ENCODE peak calls at places on chromosomes 2 and 18, in five cellular contexts. A, C, Y, E and T are unnamed samples.

GRCh38 chr2:3313845-3314375 is 63.7 kb downstream of the EIPR1 start:
- DNase-seq in C (no peak), E (no peak), A (no peak), Y (no peak), T (no peak)

GRCh38 chr2:152506843-152507242 is 171.9 kb downstream of the FMNL2 start:
- DNase-seq in A (no peak), E (no peak), C (no peak), Y (peak; percentile 89), T (peak; percentile 67)

GRCh38 chr2:220106065-220106464 is 478.6 kb downstream of the SLC4A3 start:
- DNase-seq in A (no peak), Y (no peak), E (no peak), C (no peak), T (no peak)

GRCh38 chr2:121046335-121046734 is 238.7 kb downstream of the TFCP2L1 start:
- DNase-seq in E (no peak), Y (peak; percentile 9), C (no peak), A (no peak), T (no peak)

GRCh38 chr2:128236491-128237035 is 82.1 kb downstream of the HS6ST1 start:
- DNase-seq in Y (peak; percentile 46), A (no peak), C (no peak), E (no peak), T (peak; percentile 23)

GRCh38 chr2:139773720-139774277 is 993.6 kb upstream of the NXPH2 start:
- DNase-seq in A (no peak), E (no peak), C (no peak), Y (no peak), T (no peak)

GRCh38 chr2:120820885-120821279 is 85.2 kb downstream of the GLI2 start:
- DNase-seq in A (no peak), C (no peak), E (no peak), Y (no peak), T (peak; percentile 5)

GRCh38 chr18:36297419-36298112 is at the start of gene FHOD3:
- DNase-seq in Y (peak; percentile 64), C (peak; percentile 95), E (peak; percentile 89), A (peak; percentile 14), T (peak; percentile 20)

GRCh38 chr2:30368258-30368657 is 78.8 kb upstream of the LCLAT1 start:
- DNase-seq in E (no peak), A (no peak), Y (peak; percentile 68), C (no peak), T (peak; percentile 53)

GRCh38 chr2:129483366-129483765 is 496.1 kb upstream of the RAB6C start:
- DNase-seq in C (no peak), E (no peak), Y (no peak), A (no peak), T (no peak)

GRCh38 chr18:70107037-70107436 is 98.5 kb downstream of the RTTN start:
- DNase-seq in A (no peak), C (no peak), Y (no peak), E (peak; percentile 52), T (no peak)

GRCh38 chr2:11242545-11243174 is 87.4 kb downstream of the SLC66A3 start:
- DNase-seq in A (no peak), Y (no peak), E (no peak), C (no peak), T (no peak)

GRCh38 chr2:150023044-150023443 is 435.5 kb upstream of the MMADHC start:
- DNase-seq in E (no peak), C (no peak), Y (no peak), A (peak; percentile 30), T (no peak)

GRCh38 chr2:97936199-97936598 is 59.5 kb downstream of the TMEM131 start:
- DNase-seq in E (no peak), C (peak; percentile 35), A (no peak), Y (no peak), T (no peak)

GRCh38 chr2:36831185-36831584 is 134.7 kb downstream of the VIT start:
- DNase-seq in C (no peak), A (no peak), E (no peak), Y (no peak), T (no peak)

GRCh38 chr2:127326289-127326945 is 32.5 kb upstream of the ERCC3 start:
- DNase-seq in E (no peak), A (no peak), C (no peak), Y (no peak), T (no peak)

GRCh38 chr2:69306612-69306896 is 80.5 kb downstream of the GFPT1 start:
- DNase-seq in E (no peak), C (no peak), Y (no peak), A (peak; percentile 9), T (no peak)

GRCh38 chr2:12797815-12798214 is 81.1 kb downstream of the TRIB2 start:
- DNase-seq in E (no peak), Y (no peak), C (no peak), A (peak; percentile 58), T (no peak)

GRCh38 chr18:28792404-28793103 is 615.6 kb upstream of the CDH2 start:
- DNase-seq in Y (no peak), E (no peak), A (no peak), C (no peak), T (no peak)

GRCh38 chr18:1657888-1658287 is 753.2 kb downstream of the ADCYAP1 start:
- DNase-seq in C (no peak), A (no peak), Y (no peak), E (no peak), T (no peak)

GRCh38 chr2:231920366-231920765 is 5.8 kb downstream of the NPPC start:
- DNase-seq in Y (no peak), A (no peak), C (no peak), E (peak; percentile 18), T (no peak)

GRCh38 chr18:60649816-60650215 is 277.2 kb upstream of the MC4R start:
- DNase-seq in A (no peak), Y (no peak), C (no peak), E (no peak), T (no peak)

GRCh38 chr2:98502556-98503335 is 58.1 kb downstream of the INPP4A start:
- DNase-seq in Y (no peak), C (no peak), A (no peak), E (no peak), T (peak; percentile 41)

GRCh38 chr2:26456701-26457224 is 21.2 kb downstream of the OTOF start:
- DNase-seq in A (no peak), C (no peak), Y (no peak), E (no peak), T (no peak)

GRCh38 chr2:169415233-169415748 is 53.0 kb upstream of the LRP2 start:
- DNase-seq in C (no peak), Y (no peak), A (peak; percentile 55), E (no peak), T (no peak)

GRCh38 chr18:49020621-49021021 is 69.9 kb upstream of the SMAD7 start:
- DNase-seq in A (no peak), C (no peak), E (no peak), Y (peak; percentile 10), T (no peak)

GRCh38 chr2:24512836-24513235 is 21.8 kb downstream of the NCOA1 start:
- DNase-seq in Y (no peak), E (no peak), C (no peak), A (no peak), T (no peak)

GRCh38 chr18:5890606-5891360 is 4.5 kb downstream of the TMEM200C start:
- DNase-seq in Y (no peak), C (no peak), A (peak; percentile 26), E (peak; percentile 67), T (no peak)

GRCh38 chr2:140891614-140892212 is 1239.1 kb downstream of the LRP1B start:
- DNase-seq in A (no peak), E (no peak), Y (no peak), C (peak; percentile 7), T (no peak)

GRCh38 chr2:126645211-126645618 is 10.7 kb upstream of the GYPC start:
- DNase-seq in A (peak; percentile 28), C (no peak), E (no peak), Y (no peak), T (no peak)

GRCh38 chr18:26383454-26384270 is 157.4 kb downstream of the TAF4B start:
- DNase-seq in A (peak; percentile 52), E (no peak), C (peak; percentile 55), Y (peak; percentile 50), T (peak; percentile 51)

GRCh38 chr2:106705877-106706276 is 180.1 kb downstream of the ST6GAL2 start:
- DNase-seq in C (no peak), A (no peak), Y (no peak), E (no peak), T (no peak)